ENCODE peak calls at places on chromosomes 4 and X, in six cellular contexts. A is activated naive CD4-positive, alpha-beta T cell treated with Interleukin-2 at 50 U/mL for 16 hours; Z is immature natural killer cell; Y is HepG2; T is stimulated activated CD8-positive, alpha-beta memory T cell treated with anti-CD3 and anti-CD28 coated beads, Interleukin-4, amount 100 ng/mL, for 24 hours; L is RPMI7951. H is an unnamed sample.

GRCh38 chrX:53263597-53264094 is 17.7 kb downstream of the IQSEC2 start:
- DNase-seq in A (peak), Z (no peak), Y (no peak), T (peak), L (peak), H (no peak)

GRCh38 chrX:13064599-13065143 is 20.3 kb upstream of the FAM9C start:
- DNase-seq in A (no peak), Z (no peak), Y (no peak), T (no peak), L (peak), H (no peak)

GRCh38 chrX:18672008-18672407 is at the start of gene RS1:
- DNase-seq in A (no peak), Z (no peak), Y (no peak), T (no peak), L (no peak), H (no peak)

GRCh38 chr4:8402640-8403039 is 37.9 kb downstream of the ACOX3 start:
- DNase-seq in A (no peak), Z (no peak), Y (no peak), T (no peak), L (no peak), H (no peak)

GRCh38 chr4:78069309-78069708 is 12.2 kb downstream of the FRAS1 start:
- DNase-seq in A (no peak), Z (no peak), Y (no peak), T (no peak), L (no peak), H (no peak)

GRCh38 chrX:16567681-16568080 is 82.3 kb upstream of the S100G start:
- DNase-seq in A (no peak), Z (no peak), Y (no peak), T (no peak), L (no peak), H (no peak)

GRCh38 chr4:137997496-137997895 is 244.7 kb downstream of the SLC7A11 start:
- DNase-seq in A (no peak), Z (no peak), Y (no peak), T (no peak), L (no peak), H (no peak)

GRCh38 chr4:145189981-145190380 is 9.6 kb upstream of the OTUD4 start:
- DNase-seq in A (no peak), Z (no peak), Y (no peak), T (no peak), L (no peak), H (no peak)

GRCh38 chrX:148043456-148043855 is 62.3 kb downstream of the FMR1NB start:
- DNase-seq in A (no peak), Z (no peak), Y (no peak), T (no peak), L (peak), H (no peak)

GRCh38 chrX:8274166-8274565 is 103.1 kb upstream of the VCX2 start:
- DNase-seq in A (no peak), Z (no peak), Y (no peak), T (no peak), L (no peak), H (no peak)

GRCh38 chr4:79141530-79141929 is 184.3 kb downstream of the NAA11 start:
- DNase-seq in A (no peak), Z (no peak), Y (peak), T (no peak), L (no peak), H (no peak)

GRCh38 chrX:49308604-49309269 is 5.3 kb downstream of the GAGE10 start:
- DNase-seq in A (peak), Z (peak), Y (no peak), T (no peak), L (peak), H (no peak)

GRCh38 chr4:168409089-168409801 is 71.0 kb downstream of the DDX60L start:
- DNase-seq in A (no peak), Z (no peak), Y (no peak), T (no peak), L (peak), H (no peak)

GRCh38 chr4:152316969-152317368 is 218.9 kb downstream of the FBXW7 start:
- DNase-seq in A (no peak), Z (no peak), Y (no peak), T (no peak), L (peak), H (no peak)